ENCODE peak calls at places on chromosomes 7 and 10, in eight cellular contexts. B is CD8-positive, alpha-beta memory T cell; O is endothelial cell of umbilical vein; Q is tibial artery; C is GDM1; P is tibial nerve; A is endothelial cell; Y is COR-L47. J is an unnamed sample.

GRCh38 chr10:132616170-132616994 is 78.8 kb downstream of the INPP5A start:
- DNase-seq in Y (no peak), A (no peak), P (no peak), Q (no peak), O (no peak), C (no peak), B (peak; percentile 36), J (no peak)

GRCh38 chr10:98460837-98461499 is 14.2 kb upstream of the HPS1 start:
- DNase-seq in O (peak; percentile 93), A (no peak), P (peak; percentile 25), Q (peak; percentile 50), B (no peak), Y (no peak), C (no peak), J (peak; percentile 16)

GRCh38 chr7:107742678-107743566 is 1.0 kb upstream of the CBLL1 start:
- DNase-seq in Q (peak; percentile 50), A (peak; percentile 53), P (peak; percentile 30), B (peak; percentile 51), C (peak; percentile 79), Y (peak; percentile 57), O (no peak), J (peak; percentile 93)

GRCh38 chr7:23346316-23346715 is 47.2 kb downstream of the MALSU1 start:
- DNase-seq in P (no peak), B (no peak), A (no peak), O (peak; percentile 23), Q (no peak), Y (no peak), C (no peak), J (no peak)

GRCh38 chr10:49056356-49056755 is 59.0 kb downstream of the VSTM4 start:
- DNase-seq in Q (no peak), Y (no peak), O (no peak), B (no peak), C (no peak), A (no peak), P (no peak), J (no peak)

GRCh38 chr7:5494683-5495561 is 71.3 kb upstream of the TNRC18 start:
- DNase-seq in A (peak; percentile 87), B (peak; percentile 67), O (peak; percentile 72), C (peak; percentile 77), P (peak; percentile 68), Q (peak; percentile 65), Y (peak; percentile 80), J (peak; percentile 87)

GRCh38 chr7:137791947-137792346 is 54.8 kb downstream of the DGKI start:
- DNase-seq in A (no peak), P (no peak), Q (no peak), B (no peak), Y (peak; percentile 10), C (no peak), O (no peak), J (no peak)

GRCh38 chr10:1045415-1045814 is 3.5 kb downstream of the IDI1 start:
- DNase-seq in Q (no peak), B (no peak), C (no peak), O (no peak), Y (no peak), P (no peak), A (no peak), J (no peak)

GRCh38 chr7:44761207-44762161 is 12.8 kb downstream of the ZMIZ2 start:
- DNase-seq in Y (no peak), O (no peak), Q (peak; percentile 32), B (no peak), A (no peak), C (no peak), P (peak; percentile 47), J (no peak)

GRCh38 chr10:3452234-3452633 is 279.7 kb upstream of the PITRM1 start:
- DNase-seq in Q (no peak), P (no peak), O (peak; percentile 85), A (no peak), C (no peak), Y (no peak), B (no peak), J (no peak)

GRCh38 chr10:108862691-108863350 is 1060.5 kb downstream of the XPNPEP1 start:
- DNase-seq in B (no peak), P (no peak), C (no peak), Y (no peak), O (no peak), A (no peak), Q (no peak), J (no peak)

GRCh38 chr7:108016841-108017775 is 14.1 kb upstream of the LAMB1 start:
- DNase-seq in Y (peak; percentile 70), A (no peak), C (no peak), P (peak; percentile 32), O (peak; percentile 87), B (no peak), Q (no peak), J (peak; percentile 21)